ENCODE peak calls at places on chromosomes 2 and 18, in ten cellular contexts. C is brain microvascular endothelial cell, N is left lung, R is astrocyte, H is fibroblast of lung, A is GM23338, V is heart left ventricle, M is transverse colon, G is IMR-90, K is Peyer's patch. L is an unnamed sample. For H3K36me3, the result is how much of the 10 kb centered on the place peaks cover.

GRCh38 chr2:190343170-190343499 is 254 bp upstream of the INPP1 start:
- DNase-seq in R (no peak), H (no peak), A (peak), V (no peak), K (no peak), C (no peak), G (no peak), M (no peak), N (no peak), L (no peak)

GRCh38 chr2:12642855-12643254 is 73.9 kb upstream of the TRIB2 start:
- DNase-seq in A (no peak), R (no peak), M (no peak), G (no peak), C (no peak), K (no peak), N (no peak), V (no peak), H (no peak), L (no peak)

GRCh38 chr18:36635414-36636096 is 193.2 kb downstream of the TPGS2 start:
- DNase-seq in R (no peak), V (no peak), H (no peak), G (no peak), N (no peak), K (no peak), C (no peak), M (no peak), A (no peak), L (no peak)

GRCh38 chr2:206804326-206804725 is 38.9 kb downstream of the FASTKD2 start:
- DNase-seq in N (no peak), M (no peak), K (no peak), R (peak), G (no peak), H (peak), V (no peak), A (peak), C (no peak), L (no peak)

GRCh38 chr2:29322011-29322410 is 206.8 kb downstream of the CLIP4 start:
- DNase-seq in H (peak), N (no peak), K (no peak), A (no peak), V (no peak), R (peak), C (no peak), G (no peak), M (no peak), L (no peak)

GRCh38 chr18:23683671-23684070 is 5.6 kb upstream of the LAMA3 start:
- DNase-seq in K (no peak), M (no peak), C (peak), G (peak), A (no peak), N (peak), H (peak), R (peak), V (no peak), L (no peak)

GRCh38 chr2:45860136-45861106 is 208.9 kb downstream of the PRKCE start:
- DNase-seq in N (peak), H (peak), V (peak), M (peak), G (peak), K (peak), A (peak), R (peak), C (peak), L (no peak)

GRCh38 chr2:27085062-27085669 is 1.4 kb upstream of the KHK start:
- DNase-seq in H (no peak), V (no peak), C (no peak), K (no peak), N (no peak), A (no peak), G (no peak), R (no peak), M (no peak), L (no peak)

GRCh38 chr18:79554945-79555645 is 124.5 kb upstream of the CTDP1 start:
- DNase-seq in K (no peak), C (no peak), H (no peak), V (no peak), R (no peak), A (no peak), G (no peak), M (no peak), N (peak), L (no peak)

GRCh38 chr2:102139851-102140250 is 2.7 kb upstream of the IL1R1 start:
- DNase-seq in N (no peak), V (no peak), H (peak), M (no peak), A (no peak), G (peak), K (no peak), C (no peak), R (peak), L (no peak)

GRCh38 chr2:225510794-225511193 is 111.3 kb downstream of the NYAP2 start:
- DNase-seq in K (no peak), A (no peak), R (no peak), M (no peak), V (no peak), G (no peak), N (no peak), H (no peak), C (no peak), L (no peak)

GRCh38 chr2:206563374-206563773 is 78.9 kb upstream of the FAM237A start:
- DNase-seq in V (no peak), R (no peak), H (no peak), N (no peak), G (no peak), K (no peak), A (no peak), M (no peak), C (no peak), L (no peak)

GRCh38 chr2:170740660-170741059 is 25.5 kb downstream of the SP5 start:
- DNase-seq in G (no peak), K (no peak), C (no peak), V (no peak), H (no peak), R (no peak), N (no peak), M (no peak), A (no peak), L (no peak)

GRCh38 chr2:150916997-150917396 is 344.7 kb downstream of the RBM43 start:
- DNase-seq in A (no peak), G (peak), H (peak), V (no peak), R (peak), K (no peak), N (no peak), C (no peak), M (no peak), L (no peak)

GRCh38 chr18:3172081-3172480 is 47.7 kb downstream of the MYOM1 start:
- DNase-seq in C (no peak), M (no peak), N (no peak), R (no peak), A (no peak), K (no peak), H (no peak), G (no peak), V (no peak), L (no peak)

GRCh38 chr2:237488295-237488694 is 1.2 kb downstream of the MLPH start:
- DNase-seq in A (no peak), G (no peak), M (no peak), R (no peak), N (no peak), C (no peak), H (peak), K (no peak), V (no peak), L (no peak)

GRCh38 chr2:206217743-206218520 is 56.5 kb upstream of the ZDBF2 start:
- DNase-seq in N (no peak), R (peak), K (no peak), G (no peak), H (peak), V (no peak), C (no peak), A (peak), M (no peak), L (no peak)

GRCh38 chr2:233209978-233210680 is 41.3 kb upstream of the ATG16L1 start:
- DNase-seq in M (no peak), N (no peak), A (no peak), K (no peak), C (peak), V (no peak), R (no peak), H (no peak), G (no peak), L (no peak)

GRCh38 chr2:155020246-155020645 is 321.8 kb downstream of the KCNJ3 start:
- DNase-seq in G (no peak), R (no peak), C (no peak), V (no peak), N (no peak), H (no peak), A (no peak), K (no peak), M (no peak), L (no peak)

GRCh38 chr2:174717273-174717672 is 47.0 kb downstream of the CHRNA1 start:
- DNase-seq in M (no peak), A (no peak), R (peak), K (no peak), N (no peak), G (peak), C (peak), H (peak), V (no peak), L (no peak)

GRCh38 chr2:290090-290722 is 2.3 kb upstream of the ALKAL2 start:
- DNase-seq in A (peak), R (peak), K (no peak), C (peak), V (peak), G (peak), M (peak), N (peak), H (peak), L (no peak)

GRCh38 chr2:16546128-16546754 is 119.4 kb downstream of the CYRIA start:
- DNase-seq in A (peak), H (peak), C (peak), M (no peak), V (no peak), N (no peak), R (peak), G (peak), K (no peak), L (no peak)

GRCh38 chr2:130764035-130764820 is 8.9 kb downstream of the AMER3 start:
- DNase-seq in R (no peak), M (no peak), N (no peak), H (no peak), C (no peak), A (no peak), V (no peak), G (no peak), K (no peak), L (no peak)

GRCh38 chr18:51171208-51171607 is 26.3 kb downstream of the MEX3C start:
- DNase-seq in K (no peak), N (no peak), V (no peak), A (no peak), C (no peak), M (no peak), R (no peak), G (no peak), H (no peak), L (no peak)

GRCh38 chr2:37317746-37318145 is 6.9 kb downstream of the PRKD3 start:
- DNase-seq in V (no peak), N (no peak), H (no peak), M (no peak), R (no peak), K (no peak), C (no peak), A (no peak), G (no peak), L (no peak)

GRCh38 chr2:29562896-29563295 is 358.5 kb downstream of the ALK start:
- DNase-seq in H (peak), A (no peak), G (peak), C (no peak), N (no peak), M (no peak), K (no peak), R (peak), V (no peak), L (no peak)

GRCh38 chr2:24708537-24709152 is 84.5 kb downstream of the PTRHD1 start:
- DNase-seq in M (no peak), V (no peak), R (peak), H (peak), N (no peak), K (no peak), A (no peak), G (peak), C (peak), L (no peak)

GRCh38 chr18:61742555-61743429 is 150.0 kb downstream of the RNF152 start:
- DNase-seq in R (no peak), H (no peak), N (no peak), K (no peak), G (no peak), V (peak), A (no peak), M (no peak), C (no peak), L (no peak)

GRCh38 chr2:48343571-48344440 is 186.1 kb upstream of the STON1 start:
- DNase-seq in K (no peak), V (no peak), R (peak), G (peak), H (peak), M (no peak), A (no peak), N (no peak), C (peak), L (peak)

GRCh38 chr18:75168654-75169053 is 40.3 kb downstream of the PTGR3 start:
- DNase-seq in K (no peak), A (no peak), G (no peak), M (no peak), V (no peak), N (no peak), H (no peak), R (no peak), C (no peak), L (no peak)

GRCh38 chr2:202172439-202173191 is 65.8 kb downstream of the SUMO1 start:
- DNase-seq in R (no peak), N (no peak), M (no peak), H (peak), A (no peak), G (peak), C (no peak), V (no peak), K (no peak), L (no peak)

GRCh38 chr18:55546873-55547704 is 40.9 kb downstream of the TCF4 start:
- DNase-seq in M (no peak), R (peak), A (no peak), C (peak), H (peak), G (peak), V (peak), N (no peak), K (no peak), L (peak)

GRCh38 chr2:72115361-72116080 is 32.1 kb downstream of the CYP26B1 start:
- DNase-seq in K (no peak), H (peak), N (no peak), M (no peak), V (no peak), G (peak), C (peak), R (peak), A (no peak), L (peak)

GRCh38 chr18:73719611-73720010 is 428.0 kb downstream of the FBXO15 start:
- DNase-seq in R (no peak), A (no peak), K (no peak), N (no peak), H (no peak), V (no peak), M (no peak), C (no peak), G (no peak), L (no peak)

GRCh38 chr18:12657849-12658829 is at the start of gene SPIRE1:
- DNase-seq in M (peak), G (peak), V (peak), A (peak), R (peak), K (no peak), N (peak), H (peak), C (peak), L (no peak)

GRCh38 chr2:9474361-9475117 is at the start of gene IAH1:
- DNase-seq in M (peak), H (peak), K (peak), A (peak), C (no peak), G (no peak), R (peak), N (peak), V (peak), L (no peak)

DNA sequence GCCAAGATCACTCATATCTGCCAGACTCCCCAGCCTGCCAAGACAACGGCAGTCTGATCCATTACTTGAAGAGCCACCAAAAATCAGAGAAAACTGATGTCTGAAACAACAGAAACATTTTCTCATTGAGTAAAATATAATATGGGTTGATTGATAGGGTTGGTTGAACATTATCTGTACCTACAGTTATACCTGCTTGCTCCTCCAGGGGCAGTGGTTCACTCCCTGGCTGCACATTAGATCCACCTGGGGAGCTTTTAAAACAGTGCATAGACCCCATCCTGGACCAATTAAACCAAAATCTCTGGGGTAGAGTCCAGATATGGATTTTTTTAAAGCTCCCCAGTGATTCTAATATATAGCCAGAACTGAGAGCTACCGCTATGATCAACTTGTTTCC is 43.6 kb upstream of the SLC14A2 start:
- DNase-seq in M (no peak), K (no peak), G (no peak), V (no peak), R (no peak), N (no peak), C (no peak), A (peak), H (no peak), L (no peak)
- TF ChIP-seq CTCF in M (no peak), K (no peak), G (no peak), V (no peak), R (peak), N (no peak), C (peak), A (peak), H (peak), L (peak)

DNA sequence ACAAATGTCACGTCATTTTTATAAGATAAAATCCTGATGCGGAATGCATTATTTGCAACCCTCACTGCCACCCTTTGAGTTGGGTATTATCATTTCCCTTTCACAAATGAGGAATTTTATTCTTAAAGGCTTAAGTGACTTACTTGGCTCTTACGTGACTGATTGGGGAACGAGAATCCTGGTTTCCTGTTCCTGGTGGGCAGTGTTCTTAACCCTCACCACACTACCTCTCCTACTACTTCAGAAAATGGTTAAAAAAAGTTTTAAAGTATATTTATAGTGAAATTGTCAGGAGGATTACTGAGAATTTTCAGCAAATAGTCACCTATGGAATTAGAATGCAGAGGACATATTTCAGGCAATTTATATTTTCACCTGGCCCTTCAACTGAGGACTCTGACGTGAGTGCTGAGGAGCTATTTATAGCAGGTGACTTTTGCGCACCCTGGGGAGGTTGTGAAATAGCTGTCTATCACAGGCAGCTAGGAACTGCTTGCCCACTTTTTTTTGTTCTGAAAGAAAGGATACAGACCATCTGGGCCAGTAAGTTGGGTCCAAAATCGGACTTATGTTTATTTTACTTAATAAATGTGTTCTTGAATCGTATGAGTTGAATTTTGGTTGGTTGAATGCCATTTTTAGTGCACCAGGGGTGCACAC is 18.7 kb upstream of the RASGRP3 start:
- DNase-seq in N (peak), V (peak), C (peak), K (no peak), G (no peak), A (no peak), R (peak), M (no peak), H (peak), L (no peak)
- H3K4me3 ChIP-seq in N (no peak), V (peak), C (no peak), K (no peak), G (no peak), A (no peak), R (no peak), M (no peak), H (no peak), L (no peak)

GRCh38 chr2:216142540-216142939 is 33.4 kb downstream of the XRCC5 start:
- DNase-seq in V (no peak), A (no peak), N (no peak), K (no peak), H (peak), M (no peak), R (peak), C (peak), G (peak), L (peak)
- H3K36me3 ChIP-seq in V (half or more), A (half or more), N (half or more), K (under half), H (under half), M (half or more), R (half or more), C (half or more), G (half or more), L (under half)

GRCh38 chr2:75560022-75560767 is 544 bp downstream of the EVA1A start:
- DNase-seq in V (no peak), R (peak), M (no peak), H (peak), A (peak), K (no peak), G (peak), C (peak), N (no peak), L (no peak)
- TF ChIP-seq CTCF in V (no peak), R (peak), M (no peak), H (peak), A (peak), K (no peak), G (peak), C (peak), N (no peak), L (peak)